ENCODE peak calls at places on chromosomes 5 and 9, in five cellular contexts. F is CD8-positive, alpha-beta T cell; T is tibial artery; K is stimulated activated CD8-positive, alpha-beta memory T cell treated with anti-CD3 and anti-CD28 coated beads, Interleukin-2, amount 100 ng/mL, for 48 hours; R is amniotic epithelial cell. I is an unnamed sample.

GRCh38 chr9:36151306-36152210 is 15.0 kb downstream of the GLIPR2 start:
- DNase-seq in T (peak; percentile 77), K (peak; percentile 83), R (peak; percentile 69), F (peak; percentile 92), I (peak; percentile 78)

GRCh38 chr5:151315998-151316597 is 12.5 kb upstream of the SLC36A3 start:
- DNase-seq in K (peak; percentile 46), F (peak; percentile 48), T (peak; percentile 78), R (peak; percentile 66), I (peak; percentile 73)

GRCh38 chr5:99032234-99033013 is 103.6 kb upstream of the CHD1 start:
- DNase-seq in T (peak; percentile 70), F (peak; percentile 22), R (peak; percentile 78), K (no peak), I (peak; percentile 86)

GRCh38 chr9:111529787-111530186 is 4.8 kb downstream of the ZNF483 start:
- DNase-seq in F (no peak), R (no peak), T (no peak), K (no peak), I (no peak)

GRCh38 chr5:14143843-14144585 is 872 bp downstream of the TRIO start:
- DNase-seq in K (peak; percentile 4), R (no peak), T (peak; percentile 75), F (peak; percentile 23), I (peak; percentile 48)

GRCh38 chr9:130663258-130664171 is 879 bp upstream of the PRDM12 start:
- DNase-seq in T (no peak), K (no peak), F (no peak), R (no peak), I (peak; percentile 12)

GRCh38 chr5:130141689-130142320 is 237.5 kb downstream of the CHSY3 start:
- DNase-seq in K (no peak), R (peak; percentile 87), T (no peak), F (no peak), I (peak; percentile 49)

GRCh38 chr5:40446910-40447309 is 232.8 kb upstream of the PTGER4 start:
- DNase-seq in K (no peak), F (no peak), T (no peak), R (peak; percentile 96), I (peak; percentile 97)

GRCh38 chr5:37940931-37941623 is 101.2 kb upstream of the GDNF start:
- DNase-seq in F (no peak), R (peak; percentile 68), K (no peak), T (no peak), I (no peak)

GRCh38 chr5:88676637-88677481 is 206.1 kb downstream of the MEF2C start:
- DNase-seq in R (no peak), K (no peak), T (no peak), F (no peak), I (no peak)

I was measured in iris pigment epithelial cell.